ENCODE peak calls at places on chromosomes 4 and X, in ten cellular contexts. Q is HCT116, O is HepG2, C is suprapubic skin, R is stomach, V is endothelial cell of umbilical vein, Y is transverse colon, A is upper lobe of left lung, D is sigmoid colon, W is prostate gland. L is an unnamed sample.

GRCh38 chrX:87338510-87338909 is 179.1 kb upstream of the KLHL4 start:
- DNase-seq in O (peak; percentile 5), A (no peak), V (peak; percentile 50), D (no peak), W (no peak), Y (no peak), R (no peak), Q (no peak), C (no peak), L (no peak)

GRCh38 chr4:168551945-168552695 is 55.3 kb downstream of the PALLD start:
- DNase-seq in A (no peak), C (no peak), R (no peak), W (no peak), D (no peak), O (peak; percentile 2), V (peak; percentile 61), Q (peak; percentile 59), Y (no peak), L (no peak)

GRCh38 chr4:124414641-124415040 is 297.9 kb downstream of the ANKRD50 start:
- DNase-seq in D (no peak), V (no peak), Q (no peak), W (no peak), R (no peak), A (no peak), Y (no peak), O (no peak), C (no peak), L (no peak)

GRCh38 chrX:43949669-43950068 is 23.5 kb downstream of the NDP start:
- DNase-seq in Q (peak; percentile 28), R (no peak), Y (peak; percentile 22), A (peak; percentile 21), O (peak; percentile 10), C (no peak), V (peak; percentile 5), W (no peak), D (no peak), L (peak; percentile 77)

GRCh38 chr4:118683513-118683912 is 1.7 kb upstream of the METTL14 start:
- DNase-seq in R (no peak), C (no peak), Q (no peak), O (peak; percentile 49), Y (no peak), A (no peak), V (no peak), W (no peak), D (no peak), L (no peak)

GRCh38 chrX:34288782-34289181 is 156.7 kb upstream of the FAM47A start:
- DNase-seq in R (no peak), O (no peak), W (no peak), D (no peak), V (peak; percentile 85), Q (no peak), Y (no peak), C (no peak), A (no peak), L (no peak)

GRCh38 chrX:24085133-24085532 is 30.4 kb downstream of the EIF2S3 start:
- DNase-seq in Y (no peak), Q (no peak), R (no peak), A (no peak), V (no peak), D (no peak), O (no peak), C (no peak), W (no peak), L (no peak)

GRCh38 chrX:17564689-17565409 is 172.4 kb upstream of the SCML1 start:
- DNase-seq in W (no peak), R (no peak), D (peak; percentile 65), Y (no peak), A (peak; percentile 24), V (no peak), O (no peak), Q (no peak), C (no peak), L (no peak)

GRCh38 chr4:89915151-89915550 is 20.5 kb downstream of the MMRN1 start:
- DNase-seq in O (no peak), D (no peak), Q (no peak), W (no peak), A (no peak), R (no peak), Y (no peak), V (no peak), C (no peak), L (no peak)

GRCh38 chrX:111511477-111511876 is at the start of gene SERTM2:
- DNase-seq in O (no peak), V (no peak), W (no peak), R (no peak), D (no peak), C (no peak), A (no peak), Q (no peak), Y (no peak), L (no peak)

GRCh38 chr4:77203380-77204197 is 46.6 kb downstream of the CCNG2 start:
- DNase-seq in V (peak; percentile 77), W (peak; percentile 72), C (no peak), R (peak; percentile 61), Y (peak; percentile 64), Q (peak; percentile 75), O (peak; percentile 63), A (peak; percentile 58), D (peak; percentile 74), L (no peak)

GRCh38 chr4:46850026-46850425 is 59.0 kb downstream of the COX7B2 start:
- DNase-seq in C (no peak), Y (no peak), R (no peak), O (no peak), W (no peak), V (no peak), A (no peak), D (no peak), Q (no peak), L (no peak)

GRCh38 chrX:48715876-48716502 is 19.5 kb downstream of the SUV39H1 start:
- DNase-seq in Q (no peak), A (no peak), W (no peak), C (no peak), O (no peak), R (no peak), Y (no peak), D (no peak), V (no peak), L (no peak)

GRCh38 chr4:3629665-3630064 is 97.4 kb upstream of the LRPAP1 start:
- DNase-seq in V (no peak), A (no peak), Q (no peak), Y (no peak), D (no peak), O (no peak), W (no peak), R (no peak), C (no peak), L (peak; percentile 53)

GRCh38 chrX:56811599-56811998 is 82.6 kb downstream of the NBDY start:
- DNase-seq in D (no peak), Y (no peak), Q (no peak), A (no peak), R (no peak), W (no peak), V (no peak), O (no peak), C (no peak), L (peak; percentile 70)

GRCh38 chr4:177108708-177109107 is 201.0 kb upstream of the NEIL3 start:
- DNase-seq in Y (no peak), O (no peak), R (no peak), A (no peak), C (no peak), W (no peak), Q (no peak), V (no peak), D (no peak), L (no peak)

GRCh38 chr4:121668368-121669162 is 28.2 kb downstream of the ANXA5 start:
- DNase-seq in C (no peak), A (no peak), D (no peak), Q (no peak), O (no peak), W (no peak), R (no peak), V (no peak), Y (no peak), L (no peak)

GRCh38 chr4:93384211-93384610 is 444.3 kb upstream of the ATOH1 start:
- DNase-seq in Y (no peak), W (no peak), Q (no peak), R (no peak), C (no peak), V (peak; percentile 32), A (no peak), D (no peak), O (no peak), L (no peak)

DNA sequence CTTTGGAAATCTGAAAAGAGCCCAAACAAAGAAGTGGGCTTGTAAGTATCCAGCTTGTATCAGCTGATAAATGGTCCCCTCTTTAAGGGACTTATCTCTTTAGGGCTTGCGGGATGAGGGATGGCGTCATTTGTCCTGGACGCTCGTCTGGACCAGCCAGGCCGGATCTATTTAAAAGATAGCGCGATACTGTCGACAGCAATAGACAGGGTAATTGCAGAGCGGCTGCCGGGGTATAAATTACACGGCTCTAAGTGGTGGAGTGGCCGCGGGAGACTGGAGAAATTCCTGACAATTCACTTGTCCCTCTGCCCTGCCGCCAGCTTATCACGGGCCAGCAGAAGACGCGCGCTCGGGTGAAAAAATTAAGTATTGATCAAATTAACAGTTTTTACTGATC is 90.7 kb downstream of the FAM53A start:
- DNase-seq in Q (no peak), A (no peak), Y (no peak), W (no peak), D (peak; percentile 14), C (no peak), O (no peak), R (no peak), V (no peak), L (peak; percentile 16)
- TF ChIP-seq POLR2AphosphoS5 in Q (no peak), A (no peak), Y (no peak), W (no peak), D (no peak), C (no peak), O (no peak), R (no peak), V (no peak), L (no peak)

DNA sequence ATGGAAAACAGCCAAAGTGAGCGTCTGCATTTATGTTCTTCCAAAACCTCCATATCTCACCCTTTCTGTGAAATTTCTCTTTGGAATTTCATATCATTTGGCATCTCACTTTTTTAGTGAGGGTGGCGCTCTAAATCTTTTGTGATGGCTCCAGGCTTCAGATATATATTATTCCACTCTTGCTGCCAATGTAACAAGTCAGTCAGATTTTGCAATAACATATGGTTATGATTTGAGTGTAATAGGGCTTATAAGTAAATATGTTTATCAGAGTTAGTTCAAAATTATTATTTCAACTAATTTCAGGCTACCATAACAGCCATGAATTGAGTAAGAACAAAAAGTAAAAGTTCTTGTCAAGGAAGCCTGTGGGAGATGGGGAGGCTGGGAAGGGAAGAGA is 314.7 kb downstream of the PDGFC start:
- DNase-seq in O (no peak), V (no peak), W (no peak), R (no peak), C (no peak), A (no peak), D (no peak), Y (no peak), Q (no peak), L (no peak)
- H3K4me3 ChIP-seq in O (no peak overlapping the region), V (no peak overlapping the region), W (no peak overlapping the region), R (no peak overlapping the region), C (no peak overlapping the region), A (no peak overlapping the region), D (no peak overlapping the region), Y (no peak overlapping the region), Q (no peak overlapping the region), L (no peak overlapping the region)

GRCh38 chrX:1589356-1590130 is 1.9 kb upstream of the AKAP17A start:
- DNase-seq in V (no peak), D (no peak), A (no peak), W (no peak), Y (no peak), O (no peak), Q (no peak), C (no peak), R (no peak), L (no peak)
- TF ChIP-seq POLR2A in V (no peak), D (no peak), A (no peak), W (no peak), Y (no peak), O (no peak), Q (no peak), C (no peak), R (no peak), L (no peak)

GRCh38 chr4:7960790-7961655 is 21.4 kb upstream of the AFAP1 start:
- DNase-seq in R (no peak), Y (no peak), O (no peak), Q (no peak), V (peak; percentile 96), A (peak; percentile 44), C (no peak), W (peak; percentile 84), D (peak; percentile 94), L (no peak)
- TF ChIP-seq POLR2AphosphoS5 in R (no peak), Y (peak; percentile 60), O (no peak), Q (no peak), V (peak; percentile 21), A (no peak), C (no peak), W (peak; percentile 81), D (peak; percentile 84), L (no peak)